ENCODE peak calls at places on chromosomes 5 and 9, in four cellular contexts. K is left cardiac atrium; N is stimulated activated CD8-positive, alpha-beta memory T cell treated with anti-CD3 and anti-CD28 coated beads, Interleukin-15, amount 100 ng/mL, for 4 hours; M is M059J. J is an unnamed sample.

GRCh38 chr9:132161743-132162187 is at the start of gene NTNG2:
- DNase-seq in N (no peak), M (no peak), K (no peak), J (no peak)

GRCh38 chr5:50655810-50656205 is 10.6 kb upstream of the PARP8 start:
- DNase-seq in K (no peak), M (no peak), N (no peak), J (no peak)

GRCh38 chr5:142405814-142406395 is 81.1 kb upstream of the SPRY4 start:
- DNase-seq in M (no peak), K (no peak), N (no peak), J (no peak)

GRCh38 chr9:128169925-128170324 is 9.9 kb downstream of the BBLN start:
- DNase-seq in M (no peak), N (no peak), K (no peak), J (no peak)

GRCh38 chr9:569276-569675 is 272.2 kb upstream of the DMRT1 start:
- DNase-seq in N (no peak), K (no peak), M (no peak), J (no peak)

GRCh38 chr9:100108572-100108971 is 9.5 kb downstream of the INVS start:
- DNase-seq in N (no peak), M (peak; percentile 50), K (no peak), J (no peak)

GRCh38 chr9:133375116-133375723 is 640 bp downstream of the SURF4 start:
- DNase-seq in N (no peak), K (peak; percentile 38), M (peak; percentile 67), J (no peak)

GRCh38 chr5:134175874-134176522 is 752 bp downstream of the SKP1 start:
- DNase-seq in M (peak; percentile 39), K (no peak), N (no peak), J (no peak)

GRCh38 chr5:143386725-143387124 is 16.8 kb downstream of the NR3C1 start:
- DNase-seq in N (no peak), M (peak; percentile 83), K (no peak), J (no peak)

GRCh38 chr9:127451681-127452480 is 571 bp downstream of the LRSAM1 start:
- DNase-seq in N (no peak), M (peak; percentile 72), K (peak; percentile 63), J (no peak)

GRCh38 chr9:91486699-91487497 is 63.3 kb upstream of the NFIL3 start:
- DNase-seq in K (peak; percentile 31), M (peak; percentile 66), N (no peak), J (no peak)

GRCh38 chr5:143788401-143788800 is 23.6 kb upstream of the HMHB1 start:
- DNase-seq in K (no peak), M (no peak), N (no peak), J (no peak)

GRCh38 chr5:159510282-159510681 is 180.0 kb upstream of the IL12B start:
- DNase-seq in N (no peak), K (peak; percentile 77), M (peak; percentile 94), J (no peak)

GRCh38 chr5:95850391-95850894 is 27.9 kb upstream of the GLRX start:
- DNase-seq in M (no peak), N (no peak), K (no peak), J (no peak)

GRCh38 chr5:90902170-90902569 is 343.6 kb downstream of the ADGRV1 start:
- DNase-seq in M (no peak), N (no peak), K (no peak), J (no peak)

GRCh38 chr5:150473673-150474358 is 24.3 kb upstream of the RPS14 start:
- DNase-seq in N (no peak), K (no peak), M (peak; percentile 94), J (no peak)

GRCh38 chr9:33289501-33289900 is 815 bp upstream of the NFX1 start:
- DNase-seq in K (no peak), M (no peak), N (no peak), J (no peak)

GRCh38 chr5:169767938-169768337 is 130.9 kb downstream of the DOCK2 start:
- DNase-seq in M (no peak), N (no peak), K (peak; percentile 32), J (no peak)

GRCh38 chr9:136820947-136821332 is 13.2 kb downstream of the RABL6 start:
- DNase-seq in K (no peak), M (no peak), N (no peak), J (no peak)

J was measured in cortex of kidney.